ENCODE peak calls at places on chromosome 16, in eight cellular contexts. One of them, this sample, is unnamed.

GRCh38 chr16:84503751-84504395 is 586 bp downstream of the MEAK7 start:
- DNase-seq in body of pancreas: no peak
- DNase-seq in transverse colon: no peak
- DNase-seq in tibial artery: peak
- DNase-seq in neural progenitor cell: peak
- DNase-seq in MM.1S: no peak
- DNase-seq in AG04450: no peak
- DNase-seq in PC-9: peak
- DNase-seq in this sample: no peak

GRCh38 chr16:70657956-70658355 is 11.6 kb downstream of the IL34 start:
- DNase-seq in transverse colon: no peak
- DNase-seq in tibial artery: peak
- DNase-seq in AG04450: no peak
- DNase-seq in MM.1S: no peak
- DNase-seq in body of pancreas: no peak
- DNase-seq in PC-9: no peak
- DNase-seq in neural progenitor cell: no peak
- DNase-seq in this sample: no peak

GRCh38 chr16:84618428-84619102 is 687 bp upstream of the COTL1 start:
- DNase-seq in MM.1S: no peak
- DNase-seq in AG04450: peak
- DNase-seq in neural progenitor cell: peak
- DNase-seq in transverse colon: no peak
- DNase-seq in tibial artery: peak
- DNase-seq in PC-9: peak
- DNase-seq in body of pancreas: peak
- DNase-seq in this sample: peak

GRCh38 chr16:69762843-69763556 is 868 bp downstream of the WWP2 start:
- DNase-seq in transverse colon: peak
- DNase-seq in AG04450: no peak
- DNase-seq in body of pancreas: peak
- DNase-seq in MM.1S: peak
- DNase-seq in PC-9: no peak
- DNase-seq in tibial artery: no peak
- DNase-seq in neural progenitor cell: peak
- DNase-seq in this sample: no peak

GRCh38 chr16:14289692-14290340 is 218.7 kb downstream of the MRTFB start:
- DNase-seq in MM.1S: peak
- DNase-seq in body of pancreas: no peak
- DNase-seq in AG04450: no peak
- DNase-seq in tibial artery: no peak
- DNase-seq in transverse colon: no peak
- DNase-seq in PC-9: peak
- DNase-seq in neural progenitor cell: peak
- DNase-seq in this sample: no peak

GRCh38 chr16:80046848-80047247 is 446.3 kb upstream of the MAF start:
- DNase-seq in tibial artery: no peak
- DNase-seq in AG04450: no peak
- DNase-seq in MM.1S: no peak
- DNase-seq in PC-9: no peak
- DNase-seq in neural progenitor cell: no peak
- DNase-seq in body of pancreas: no peak
- DNase-seq in transverse colon: no peak
- DNase-seq in this sample: no peak

GRCh38 chr16:80274576-80275191 is 266.1 kb upstream of the DYNLRB2 start:
- DNase-seq in neural progenitor cell: peak
- DNase-seq in MM.1S: no peak
- DNase-seq in transverse colon: no peak
- DNase-seq in body of pancreas: no peak
- DNase-seq in tibial artery: no peak
- DNase-seq in AG04450: peak
- DNase-seq in PC-9: no peak
- DNase-seq in this sample: no peak

GRCh38 chr16:180101-180920 is at the start of gene HBQ1:
- DNase-seq in MM.1S: no peak
- DNase-seq in PC-9: no peak
- DNase-seq in transverse colon: no peak
- DNase-seq in AG04450: no peak
- DNase-seq in neural progenitor cell: peak
- DNase-seq in body of pancreas: peak
- DNase-seq in tibial artery: no peak
- DNase-seq in this sample: no peak

GRCh38 chr16:78606572-78606971 is 507.1 kb downstream of the WWOX start:
- DNase-seq in transverse colon: no peak
- DNase-seq in AG04450: no peak
- DNase-seq in tibial artery: no peak
- DNase-seq in MM.1S: no peak
- DNase-seq in PC-9: no peak
- DNase-seq in neural progenitor cell: peak
- DNase-seq in body of pancreas: no peak
- DNase-seq in this sample: no peak

GRCh38 chr16:12149971-12150370 is 173.4 kb downstream of the SNX29 start:
- DNase-seq in body of pancreas: no peak
- DNase-seq in MM.1S: no peak
- DNase-seq in AG04450: no peak
- DNase-seq in transverse colon: no peak
- DNase-seq in PC-9: no peak
- DNase-seq in tibial artery: no peak
- DNase-seq in neural progenitor cell: peak
- DNase-seq in this sample: no peak

GRCh38 chr16:82192665-82193064 is 22.6 kb upstream of the MPHOSPH6 start:
- DNase-seq in MM.1S: no peak
- DNase-seq in transverse colon: no peak
- DNase-seq in tibial artery: no peak
- DNase-seq in AG04450: peak
- DNase-seq in neural progenitor cell: no peak
- DNase-seq in body of pancreas: no peak
- DNase-seq in PC-9: no peak
- DNase-seq in this sample: no peak

GRCh38 chr16:88063201-88063773 is 112.1 kb downstream of the BANP start:
- DNase-seq in transverse colon: no peak
- DNase-seq in PC-9: no peak
- DNase-seq in MM.1S: no peak
- DNase-seq in AG04450: peak
- DNase-seq in neural progenitor cell: no peak
- DNase-seq in body of pancreas: no peak
- DNase-seq in tibial artery: no peak
- DNase-seq in this sample: peak

GRCh38 chr16:13767215-13767614 is 152.7 kb upstream of the ERCC4 start:
- DNase-seq in neural progenitor cell: peak
- DNase-seq in PC-9: no peak
- DNase-seq in AG04450: no peak
- DNase-seq in transverse colon: no peak
- DNase-seq in MM.1S: no peak
- DNase-seq in tibial artery: no peak
- DNase-seq in body of pancreas: no peak
- DNase-seq in this sample: no peak

GRCh38 chr16:80656731-80657150 is 115.9 kb downstream of the DYNLRB2 start:
- DNase-seq in PC-9: no peak
- DNase-seq in transverse colon: no peak
- DNase-seq in body of pancreas: no peak
- DNase-seq in MM.1S: peak
- DNase-seq in tibial artery: no peak
- DNase-seq in neural progenitor cell: peak
- DNase-seq in AG04450: no peak
- DNase-seq in this sample: no peak

GRCh38 chr16:75660726-75661302 is 13.2 kb downstream of the TERF2IP start:
- DNase-seq in neural progenitor cell: no peak
- DNase-seq in body of pancreas: no peak
- DNase-seq in MM.1S: no peak
- DNase-seq in tibial artery: no peak
- DNase-seq in AG04450: no peak
- DNase-seq in transverse colon: no peak
- DNase-seq in PC-9: no peak
- DNase-seq in this sample: no peak

GRCh38 chr16:67528870-67529638 is 425 bp downstream of the RIPOR1 start:
- DNase-seq in PC-9: peak
- DNase-seq in tibial artery: no peak
- DNase-seq in MM.1S: no peak
- DNase-seq in transverse colon: peak
- DNase-seq in body of pancreas: peak
- DNase-seq in AG04450: no peak
- DNase-seq in neural progenitor cell: peak
- DNase-seq in this sample: peak

GRCh38 chr16:57485916-57486857 is at the start of gene DOK4:
- DNase-seq in transverse colon: peak
- DNase-seq in AG04450: no peak
- DNase-seq in body of pancreas: peak
- DNase-seq in PC-9: no peak
- DNase-seq in tibial artery: peak
- DNase-seq in MM.1S: peak
- DNase-seq in neural progenitor cell: peak
- DNase-seq in this sample: peak

GRCh38 chr16:19833581-19833980 is 51.1 kb downstream of the GPRC5B start:
- DNase-seq in transverse colon: no peak
- DNase-seq in body of pancreas: no peak
- DNase-seq in neural progenitor cell: no peak
- DNase-seq in tibial artery: no peak
- DNase-seq in MM.1S: no peak
- DNase-seq in AG04450: no peak
- DNase-seq in PC-9: no peak
- DNase-seq in this sample: no peak

GRCh38 chr16:3876160-3876559 is 4.4 kb downstream of the CREBBP start:
- DNase-seq in transverse colon: no peak
- DNase-seq in PC-9: no peak
- DNase-seq in tibial artery: no peak
- DNase-seq in MM.1S: no peak
- DNase-seq in body of pancreas: no peak
- DNase-seq in AG04450: no peak
- DNase-seq in neural progenitor cell: no peak
- DNase-seq in this sample: no peak

GRCh38 chr16:26078971-26079370 is 387.2 kb downstream of the HS3ST4 start:
- DNase-seq in PC-9: no peak
- DNase-seq in MM.1S: no peak
- DNase-seq in tibial artery: no peak
- DNase-seq in neural progenitor cell: no peak
- DNase-seq in transverse colon: no peak
- DNase-seq in AG04450: no peak
- DNase-seq in body of pancreas: no peak
- DNase-seq in this sample: no peak
- H3K27ac ChIP-seq in PC-9: no peak
- H3K27ac ChIP-seq in MM.1S: no peak
- H3K27ac ChIP-seq in tibial artery: no peak
- H3K27ac ChIP-seq in neural progenitor cell: no peak
- H3K27ac ChIP-seq in transverse colon: no peak
- H3K27ac ChIP-seq in AG04450: no peak
- H3K27ac ChIP-seq in body of pancreas: no peak
- H3K27ac ChIP-seq in this sample: no peak

DNA sequence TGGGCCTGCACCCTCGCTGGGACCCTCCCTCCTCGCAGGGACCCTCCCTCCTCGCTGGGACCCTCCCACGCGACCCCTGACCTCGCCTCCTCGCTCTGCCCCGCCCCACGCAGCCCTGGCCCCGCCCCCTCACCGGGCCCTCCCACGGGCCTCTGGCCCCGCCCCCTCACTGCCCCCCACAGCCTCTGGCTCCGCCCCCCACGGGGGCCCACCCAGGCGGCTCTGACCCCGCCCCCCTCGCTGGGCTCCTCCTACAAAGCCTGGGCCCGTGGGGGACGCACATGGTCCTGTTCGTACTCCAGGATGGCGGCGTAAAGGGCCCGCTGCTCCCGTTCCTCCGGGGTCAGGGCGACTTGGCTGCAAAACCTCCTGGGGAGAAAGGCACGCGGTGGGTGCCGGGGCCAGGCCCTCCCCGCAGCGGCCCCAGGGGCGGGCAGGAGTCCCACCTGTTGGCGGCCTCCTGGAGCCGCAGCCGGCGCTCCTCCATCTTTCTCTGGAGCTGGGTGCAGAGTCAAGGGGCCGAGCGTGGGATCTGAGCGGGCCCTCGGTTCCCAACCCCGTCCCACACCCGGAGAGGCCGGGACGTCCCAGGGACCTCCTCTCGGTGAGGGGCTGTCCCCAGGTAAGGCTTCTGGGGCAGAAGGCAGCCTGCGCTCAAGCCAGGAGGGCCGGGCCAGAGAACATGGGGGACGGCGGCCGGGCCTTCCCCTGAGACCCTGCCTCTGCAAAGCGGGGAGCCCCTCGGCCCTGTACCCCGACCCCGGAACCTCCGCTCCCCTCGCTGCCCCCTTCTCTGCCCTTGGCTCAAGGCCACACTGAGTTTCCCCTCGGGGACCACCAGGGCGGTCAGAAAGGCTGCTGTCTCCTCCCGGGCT is 8.9 kb downstream of the VPS9D1 start:
- DNase-seq in tibial artery: no peak
- DNase-seq in transverse colon: peak
- DNase-seq in AG04450: no peak
- DNase-seq in neural progenitor cell: peak
- DNase-seq in body of pancreas: peak
- DNase-seq in MM.1S: peak
- DNase-seq in PC-9: peak
- DNase-seq in this sample: peak
- H3K27ac ChIP-seq in tibial artery: no peak
- H3K27ac ChIP-seq in transverse colon: no peak
- H3K27ac ChIP-seq in AG04450: no peak
- H3K27ac ChIP-seq in neural progenitor cell: no peak
- H3K27ac ChIP-seq in body of pancreas: no peak
- H3K27ac ChIP-seq in MM.1S: no peak
- H3K27ac ChIP-seq in PC-9: no peak
- H3K27ac ChIP-seq in this sample: no peak

DNA sequence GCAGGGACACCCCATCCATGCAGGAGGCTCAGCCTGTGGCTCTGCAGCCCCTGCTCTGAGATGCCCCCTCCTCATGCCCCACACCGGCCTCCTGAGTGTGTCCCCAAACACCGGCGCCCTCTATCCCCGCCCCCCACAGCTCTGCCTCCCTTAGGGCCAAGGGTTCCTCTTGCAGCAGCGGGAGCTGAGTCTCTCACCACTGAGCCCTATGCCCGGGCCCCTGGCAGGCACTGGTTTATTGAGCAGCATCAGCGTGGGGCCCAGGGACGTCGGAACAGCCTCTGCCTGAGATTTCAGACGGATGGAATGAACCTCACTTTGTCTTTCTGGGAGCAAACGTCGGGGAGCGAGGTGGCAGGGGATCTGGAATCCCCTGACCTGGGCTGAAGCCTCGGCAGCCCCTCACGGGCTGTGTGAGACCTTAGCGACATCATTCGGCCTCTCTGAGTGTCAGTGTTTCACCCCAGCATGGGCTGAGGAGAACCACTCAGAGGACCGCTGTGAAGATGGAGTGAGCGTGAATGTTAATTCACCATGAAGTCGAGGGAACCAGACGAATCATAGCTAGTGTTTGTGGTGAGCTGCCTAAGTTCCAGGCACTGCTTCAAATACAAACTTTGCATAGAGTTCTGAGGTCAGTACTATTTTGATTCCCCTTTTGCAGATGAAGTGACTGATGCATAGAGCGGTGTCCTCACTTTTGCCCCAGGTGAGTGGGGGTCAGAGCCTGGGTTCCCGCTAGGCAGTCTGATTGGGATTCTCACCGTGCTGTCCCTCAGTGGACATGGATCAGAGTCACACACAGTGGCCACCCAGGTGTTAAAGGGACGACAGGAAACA is 5.3 kb upstream of the C16orf74 start:
- DNase-seq in PC-9: no peak
- DNase-seq in body of pancreas: no peak
- DNase-seq in tibial artery: no peak
- DNase-seq in MM.1S: no peak
- DNase-seq in neural progenitor cell: no peak
- DNase-seq in AG04450: no peak
- DNase-seq in transverse colon: peak
- DNase-seq in this sample: peak
- H3K27ac ChIP-seq in PC-9: no peak
- H3K27ac ChIP-seq in body of pancreas: no peak
- H3K27ac ChIP-seq in tibial artery: no peak
- H3K27ac ChIP-seq in MM.1S: no peak
- H3K27ac ChIP-seq in neural progenitor cell: no peak
- H3K27ac ChIP-seq in AG04450: no peak
- H3K27ac ChIP-seq in transverse colon: no peak
- H3K27ac ChIP-seq in this sample: no peak

GRCh38 chr16:52963471-52963870 is 89.2 kb downstream of the CHD9NB start:
- DNase-seq in body of pancreas: no peak
- DNase-seq in MM.1S: no peak
- DNase-seq in transverse colon: no peak
- DNase-seq in tibial artery: no peak
- DNase-seq in PC-9: no peak
- DNase-seq in AG04450: no peak
- DNase-seq in neural progenitor cell: peak
- DNase-seq in this sample: no peak
- H3K27ac ChIP-seq in body of pancreas: no peak
- H3K27ac ChIP-seq in MM.1S: no peak
- H3K27ac ChIP-seq in transverse colon: no peak
- H3K27ac ChIP-seq in tibial artery: no peak
- H3K27ac ChIP-seq in PC-9: no peak
- H3K27ac ChIP-seq in AG04450: no peak
- H3K27ac ChIP-seq in neural progenitor cell: no peak
- H3K27ac ChIP-seq in this sample: no peak

This sample was measured in left lung.